ENCODE peak calls at places on chromosome 14, in seven cellular contexts. One of them, this sample, is unnamed.

GRCh38 chr14:23153891-23154796 is 29.3 kb downstream of the SLC7A8 start:
- DNase-seq in NCI-H226: peak
- DNase-seq in neural crest cell: no peak
- DNase-seq in mucosa of gallbladder: peak
- DNase-seq in activated T-cell treated with anti-CD3 and anti-CD28 coated beads, Interleukin-2, amount 50 U/mL, for 72 hours: no peak
- DNase-seq in brain microvascular endothelial cell: peak
- DNase-seq in SW480: peak
- DNase-seq in this sample: no peak

GRCh38 chr14:90088160-90088559 is 26.4 kb downstream of the KCNK13 start:
- DNase-seq in neural crest cell: no peak
- DNase-seq in mucosa of gallbladder: no peak
- DNase-seq in SW480: no peak
- DNase-seq in brain microvascular endothelial cell: no peak
- DNase-seq in activated T-cell treated with anti-CD3 and anti-CD28 coated beads, Interleukin-2, amount 50 U/mL, for 72 hours: no peak
- DNase-seq in NCI-H226: no peak
- DNase-seq in this sample: no peak

GRCh38 chr14:67819563-67820411 is at the start of gene RAD51B:
- DNase-seq in activated T-cell treated with anti-CD3 and anti-CD28 coated beads, Interleukin-2, amount 50 U/mL, for 72 hours: peak
- DNase-seq in brain microvascular endothelial cell: peak
- DNase-seq in SW480: peak
- DNase-seq in neural crest cell: peak
- DNase-seq in NCI-H226: peak
- DNase-seq in mucosa of gallbladder: peak
- DNase-seq in this sample: peak

GRCh38 chr14:93332853-93333630 is at the start of gene BTBD7:
- DNase-seq in mucosa of gallbladder: peak
- DNase-seq in SW480: peak
- DNase-seq in NCI-H226: peak
- DNase-seq in neural crest cell: peak
- DNase-seq in activated T-cell treated with anti-CD3 and anti-CD28 coated beads, Interleukin-2, amount 50 U/mL, for 72 hours: peak
- DNase-seq in brain microvascular endothelial cell: peak
- DNase-seq in this sample: peak

GRCh38 chr14:67623114-67623513 is 3.4 kb downstream of the ARG2 start:
- DNase-seq in SW480: peak
- DNase-seq in activated T-cell treated with anti-CD3 and anti-CD28 coated beads, Interleukin-2, amount 50 U/mL, for 72 hours: no peak
- DNase-seq in brain microvascular endothelial cell: no peak
- DNase-seq in NCI-H226: no peak
- DNase-seq in neural crest cell: no peak
- DNase-seq in mucosa of gallbladder: no peak
- DNase-seq in this sample: no peak

GRCh38 chr14:23020143-23021128 is 10.5 kb upstream of the C14orf93 start:
- DNase-seq in activated T-cell treated with anti-CD3 and anti-CD28 coated beads, Interleukin-2, amount 50 U/mL, for 72 hours: no peak
- DNase-seq in NCI-H226: no peak
- DNase-seq in neural crest cell: no peak
- DNase-seq in SW480: no peak
- DNase-seq in brain microvascular endothelial cell: no peak
- DNase-seq in mucosa of gallbladder: no peak
- DNase-seq in this sample: no peak

GRCh38 chr14:100827751-100828447 is 2.0 kb downstream of the MEG3 start:
- DNase-seq in SW480: no peak
- DNase-seq in NCI-H226: peak
- DNase-seq in activated T-cell treated with anti-CD3 and anti-CD28 coated beads, Interleukin-2, amount 50 U/mL, for 72 hours: no peak
- DNase-seq in brain microvascular endothelial cell: peak
- DNase-seq in mucosa of gallbladder: no peak
- DNase-seq in neural crest cell: no peak
- DNase-seq in this sample: no peak

GRCh38 chr14:39491134-39491541 is 58.9 kb upstream of the FBXO33 start:
- DNase-seq in SW480: peak
- DNase-seq in mucosa of gallbladder: no peak
- DNase-seq in activated T-cell treated with anti-CD3 and anti-CD28 coated beads, Interleukin-2, amount 50 U/mL, for 72 hours: no peak
- DNase-seq in NCI-H226: peak
- DNase-seq in brain microvascular endothelial cell: peak
- DNase-seq in neural crest cell: no peak
- DNase-seq in this sample: no peak

GRCh38 chr14:74611672-74612345 is at the start of gene LTBP2:
- DNase-seq in SW480: no peak
- DNase-seq in NCI-H226: no peak
- DNase-seq in mucosa of gallbladder: no peak
- DNase-seq in brain microvascular endothelial cell: no peak
- DNase-seq in neural crest cell: no peak
- DNase-seq in activated T-cell treated with anti-CD3 and anti-CD28 coated beads, Interleukin-2, amount 50 U/mL, for 72 hours: peak
- DNase-seq in this sample: peak

GRCh38 chr14:28294834-28295440 is 471.6 kb upstream of the FOXG1 start:
- DNase-seq in neural crest cell: no peak
- DNase-seq in brain microvascular endothelial cell: peak
- DNase-seq in activated T-cell treated with anti-CD3 and anti-CD28 coated beads, Interleukin-2, amount 50 U/mL, for 72 hours: no peak
- DNase-seq in mucosa of gallbladder: no peak
- DNase-seq in NCI-H226: no peak
- DNase-seq in SW480: peak
- DNase-seq in this sample: no peak

GRCh38 chr14:78598046-78598652 is 428.0 kb downstream of the NRXN3 start:
- DNase-seq in brain microvascular endothelial cell: peak
- DNase-seq in SW480: peak
- DNase-seq in activated T-cell treated with anti-CD3 and anti-CD28 coated beads, Interleukin-2, amount 50 U/mL, for 72 hours: peak
- DNase-seq in NCI-H226: peak
- DNase-seq in mucosa of gallbladder: peak
- DNase-seq in neural crest cell: peak
- DNase-seq in this sample: peak

GRCh38 chr14:100540141-100540925 is 46.9 kb downstream of the BEGAIN start:
- DNase-seq in NCI-H226: no peak
- DNase-seq in brain microvascular endothelial cell: no peak
- DNase-seq in neural crest cell: peak
- DNase-seq in activated T-cell treated with anti-CD3 and anti-CD28 coated beads, Interleukin-2, amount 50 U/mL, for 72 hours: no peak
- DNase-seq in SW480: no peak
- DNase-seq in mucosa of gallbladder: no peak
- DNase-seq in this sample: no peak

GRCh38 chr14:104443391-104444158 is 136.0 kb upstream of the C14orf180 start:
- DNase-seq in neural crest cell: no peak
- DNase-seq in NCI-H226: no peak
- DNase-seq in brain microvascular endothelial cell: no peak
- DNase-seq in SW480: no peak
- DNase-seq in mucosa of gallbladder: peak
- DNase-seq in activated T-cell treated with anti-CD3 and anti-CD28 coated beads, Interleukin-2, amount 50 U/mL, for 72 hours: no peak
- DNase-seq in this sample: no peak

GRCh38 chr14:68841030-68841809 is 48.4 kb upstream of the ZFP36L1 start:
- DNase-seq in NCI-H226: no peak
- DNase-seq in activated T-cell treated with anti-CD3 and anti-CD28 coated beads, Interleukin-2, amount 50 U/mL, for 72 hours: no peak
- DNase-seq in neural crest cell: no peak
- DNase-seq in SW480: no peak
- DNase-seq in brain microvascular endothelial cell: no peak
- DNase-seq in mucosa of gallbladder: no peak
- DNase-seq in this sample: no peak

GRCh38 chr14:22554706-22555572 is 34.1 kb downstream of the DAD1 start:
- DNase-seq in NCI-H226: no peak
- DNase-seq in neural crest cell: no peak
- DNase-seq in mucosa of gallbladder: no peak
- DNase-seq in activated T-cell treated with anti-CD3 and anti-CD28 coated beads, Interleukin-2, amount 50 U/mL, for 72 hours: no peak
- DNase-seq in SW480: no peak
- DNase-seq in brain microvascular endothelial cell: no peak
- DNase-seq in this sample: no peak

GRCh38 chr14:90540437-90540836 is 143.6 kb downstream of the CALM1 start:
- DNase-seq in SW480: no peak
- DNase-seq in brain microvascular endothelial cell: no peak
- DNase-seq in activated T-cell treated with anti-CD3 and anti-CD28 coated beads, Interleukin-2, amount 50 U/mL, for 72 hours: no peak
- DNase-seq in neural crest cell: no peak
- DNase-seq in NCI-H226: no peak
- DNase-seq in mucosa of gallbladder: no peak
- DNase-seq in this sample: no peak

GRCh38 chr14:80388980-80389711 is 177.8 kb upstream of the DIO2 start:
- DNase-seq in activated T-cell treated with anti-CD3 and anti-CD28 coated beads, Interleukin-2, amount 50 U/mL, for 72 hours: no peak
- DNase-seq in SW480: no peak
- DNase-seq in NCI-H226: peak
- DNase-seq in brain microvascular endothelial cell: peak
- DNase-seq in mucosa of gallbladder: no peak
- DNase-seq in neural crest cell: no peak
- DNase-seq in this sample: no peak

GRCh38 chr14:93185333-93185688 is 194 bp downstream of the LYSET start:
- DNase-seq in SW480: no peak
- DNase-seq in mucosa of gallbladder: no peak
- DNase-seq in brain microvascular endothelial cell: no peak
- DNase-seq in neural crest cell: no peak
- DNase-seq in activated T-cell treated with anti-CD3 and anti-CD28 coated beads, Interleukin-2, amount 50 U/mL, for 72 hours: no peak
- DNase-seq in NCI-H226: no peak
- DNase-seq in this sample: no peak

GRCh38 chr14:34237098-34237497 is 224.9 kb downstream of the SPTSSA start:
- DNase-seq in SW480: peak
- DNase-seq in neural crest cell: no peak
- DNase-seq in mucosa of gallbladder: no peak
- DNase-seq in activated T-cell treated with anti-CD3 and anti-CD28 coated beads, Interleukin-2, amount 50 U/mL, for 72 hours: no peak
- DNase-seq in NCI-H226: no peak
- DNase-seq in brain microvascular endothelial cell: no peak
- DNase-seq in this sample: no peak

GRCh38 chr14:31027847-31028246 is 1.7 kb upstream of the STRN3 start:
- DNase-seq in NCI-H226: no peak
- DNase-seq in neural crest cell: no peak
- DNase-seq in SW480: no peak
- DNase-seq in mucosa of gallbladder: no peak
- DNase-seq in activated T-cell treated with anti-CD3 and anti-CD28 coated beads, Interleukin-2, amount 50 U/mL, for 72 hours: no peak
- DNase-seq in brain microvascular endothelial cell: no peak
- DNase-seq in this sample: no peak

GRCh38 chr14:29035129-29035528 is 268.5 kb downstream of the FOXG1 start:
- DNase-seq in SW480: no peak
- DNase-seq in NCI-H226: no peak
- DNase-seq in neural crest cell: no peak
- DNase-seq in brain microvascular endothelial cell: no peak
- DNase-seq in mucosa of gallbladder: no peak
- DNase-seq in activated T-cell treated with anti-CD3 and anti-CD28 coated beads, Interleukin-2, amount 50 U/mL, for 72 hours: no peak
- DNase-seq in this sample: no peak

GRCh38 chr14:66311935-66312334 is 174.2 kb upstream of the CCDC196 start:
- DNase-seq in brain microvascular endothelial cell: no peak
- DNase-seq in NCI-H226: no peak
- DNase-seq in activated T-cell treated with anti-CD3 and anti-CD28 coated beads, Interleukin-2, amount 50 U/mL, for 72 hours: no peak
- DNase-seq in neural crest cell: no peak
- DNase-seq in SW480: no peak
- DNase-seq in mucosa of gallbladder: no peak
- DNase-seq in this sample: no peak

GRCh38 chr14:61930101-61930857 is 168.1 kb downstream of the SNAPC1 start:
- DNase-seq in mucosa of gallbladder: no peak
- DNase-seq in brain microvascular endothelial cell: no peak
- DNase-seq in activated T-cell treated with anti-CD3 and anti-CD28 coated beads, Interleukin-2, amount 50 U/mL, for 72 hours: no peak
- DNase-seq in SW480: no peak
- DNase-seq in neural crest cell: no peak
- DNase-seq in NCI-H226: no peak
- DNase-seq in this sample: no peak

GRCh38 chr14:103519837-103520212 is 2.8 kb downstream of the CKB start:
- DNase-seq in brain microvascular endothelial cell: no peak
- DNase-seq in mucosa of gallbladder: no peak
- DNase-seq in NCI-H226: no peak
- DNase-seq in neural crest cell: no peak
- DNase-seq in activated T-cell treated with anti-CD3 and anti-CD28 coated beads, Interleukin-2, amount 50 U/mL, for 72 hours: no peak
- DNase-seq in SW480: no peak
- DNase-seq in this sample: no peak

GRCh38 chr14:64200170-64200569 is 94.0 kb downstream of the ESR2 start:
- DNase-seq in SW480: no peak
- DNase-seq in activated T-cell treated with anti-CD3 and anti-CD28 coated beads, Interleukin-2, amount 50 U/mL, for 72 hours: no peak
- DNase-seq in neural crest cell: no peak
- DNase-seq in mucosa of gallbladder: no peak
- DNase-seq in brain microvascular endothelial cell: no peak
- DNase-seq in NCI-H226: no peak
- DNase-seq in this sample: no peak

GRCh38 chr14:81400202-81400678 is at the start of gene STON2:
- DNase-seq in activated T-cell treated with anti-CD3 and anti-CD28 coated beads, Interleukin-2, amount 50 U/mL, for 72 hours: peak
- DNase-seq in neural crest cell: no peak
- DNase-seq in SW480: peak
- DNase-seq in NCI-H226: no peak
- DNase-seq in mucosa of gallbladder: peak
- DNase-seq in brain microvascular endothelial cell: peak
- DNase-seq in this sample: no peak

GRCh38 chr14:59268011-59268410 is 79.5 kb downstream of the DAAM1 start:
- DNase-seq in activated T-cell treated with anti-CD3 and anti-CD28 coated beads, Interleukin-2, amount 50 U/mL, for 72 hours: no peak
- DNase-seq in SW480: no peak
- DNase-seq in NCI-H226: peak
- DNase-seq in mucosa of gallbladder: no peak
- DNase-seq in brain microvascular endothelial cell: peak
- DNase-seq in neural crest cell: no peak
- DNase-seq in this sample: no peak